ENCODE peak calls at places on chromosomes 13 and 19, in five cellular contexts. F, C, A, N and J are unnamed samples.

GRCh38 chr19:29578349-29578748 is 27.7 kb upstream of the POP4 start:
- DNase-seq in N (no peak), F (no peak), A (no peak), C (no peak), J (no peak)

GRCh38 chr19:43624933-43625332 is 5.5 kb upstream of the ZNF428 start:
- DNase-seq in N (peak; percentile 68), F (peak; percentile 35), A (no peak), C (peak; percentile 36), J (peak; percentile 85)

GRCh38 chr13:77563110-77563509 is 27.6 kb downstream of the SCEL start:
- DNase-seq in F (no peak), N (no peak), C (no peak), A (no peak), J (no peak)

GRCh38 chr19:11361037-11361770 is 6.0 kb downstream of the PLPPR2 start:
- DNase-seq in F (peak; percentile 65), N (peak; percentile 66), A (no peak), C (no peak), J (peak; percentile 98)

GRCh38 chr19:32166238-32166637 is 179.2 kb upstream of the ZNF507 start:
- DNase-seq in C (no peak), A (peak; percentile 23), N (no peak), F (no peak), J (no peak)

GRCh38 chr13:96490590-96490989 is 400.7 kb downstream of the HS6ST3 start:
- DNase-seq in F (no peak), N (no peak), C (no peak), A (no peak), J (no peak)

GRCh38 chr19:35755550-35756371 is 1.1 kb downstream of the HSPB6 start:
- DNase-seq in A (peak; percentile 42), N (peak; percentile 97), C (peak; percentile 90), F (no peak), J (peak; percentile 73)

GRCh38 chr13:114286808-114287207 is 5.4 kb downstream of the UPF3A start:
- DNase-seq in A (no peak), C (no peak), F (no peak), N (no peak), J (no peak)

GRCh38 chr13:89066868-89067466 is 1395.8 kb downstream of the SLITRK5 start:
- DNase-seq in C (no peak), N (no peak), F (peak; percentile 24), A (no peak), J (peak; percentile 39)

GRCh38 chr13:80386592-80386991 is 45.7 kb upstream of the SPRY2 start:
- DNase-seq in A (no peak), C (no peak), N (no peak), F (peak; percentile 25), J (no peak)

GRCh38 chr13:52925221-52925620 is 76.8 kb upstream of the PCDH8 start:
- DNase-seq in A (no peak), N (peak; percentile 52), F (no peak), C (peak; percentile 35), J (no peak)

GRCh38 chr19:532578-533484 is 1.3 kb downstream of the CDC34 start:
- DNase-seq in C (peak; percentile 86), A (no peak), N (peak; percentile 93), F (peak; percentile 73), J (peak; percentile 73)

GRCh38 chr13:43132911-43133310 is 109.5 kb downstream of the DNAJC15 start:
- DNase-seq in C (no peak), N (no peak), F (no peak), A (no peak), J (no peak)

GRCh38 chr13:48370815-48371214 is 42.1 kb downstream of the LPAR6 start:
- DNase-seq in C (no peak), N (no peak), A (no peak), F (no peak), J (no peak)

GRCh38 chr13:99959127-99959529 is 12.4 kb downstream of the ZIC5 start:
- DNase-seq in N (no peak), C (no peak), F (no peak), A (no peak), J (no peak)

GRCh38 chr13:57629821-57630235 is 1.7 kb upstream of the PCDH17 start:
- DNase-seq in F (peak; percentile 80), C (peak; percentile 91), A (no peak), N (peak; percentile 82), J (peak; percentile 40)

GRCh38 chr19:52669586-52669985 is 31.4 kb upstream of the ZNF83 start:
- DNase-seq in A (no peak), F (no peak), N (no peak), C (no peak), J (no peak)

GRCh38 chr19:13849277-13849676 is 27.7 kb upstream of the NANOS3 start:
- DNase-seq in A (no peak), C (no peak), N (no peak), F (peak; percentile 33), J (peak; percentile 36)
- H3K4me3 ChIP-seq in A (no peak overlapping the region), C (no peak overlapping the region), N (no peak overlapping the region), F (no peak overlapping the region), J (no peak overlapping the region)

DNA sequence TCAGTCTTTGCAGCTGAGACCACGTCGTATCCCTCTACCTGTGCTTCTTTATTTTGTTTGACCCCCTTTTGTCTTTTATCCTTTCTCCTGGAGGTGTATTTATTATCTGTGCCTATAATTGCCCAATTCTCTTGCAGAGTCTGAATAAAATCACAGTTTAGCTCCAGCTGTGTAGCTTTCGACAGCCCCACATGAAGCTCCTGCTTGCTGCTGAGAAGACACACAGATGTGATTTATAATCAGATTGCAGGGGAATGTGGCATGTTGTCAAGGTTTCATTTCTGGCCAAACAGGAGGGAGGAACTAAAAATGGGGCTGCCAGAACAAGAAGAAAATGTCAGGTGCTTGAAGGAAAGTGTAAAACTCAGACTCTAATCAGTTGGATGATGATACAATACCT is 22.7 kb downstream of the CCNA1 start:
- DNase-seq in N (no peak), F (no peak), C (no peak), A (no peak), J (no peak)
- H3K4me1 ChIP-seq in N (no peaks in the 10 kb centered on the region), F (no peaks in the 10 kb centered on the region), C (no peaks in the 10 kb centered on the region), A (no peaks in the 10 kb centered on the region), J (no peaks in the 10 kb centered on the region)

DNA sequence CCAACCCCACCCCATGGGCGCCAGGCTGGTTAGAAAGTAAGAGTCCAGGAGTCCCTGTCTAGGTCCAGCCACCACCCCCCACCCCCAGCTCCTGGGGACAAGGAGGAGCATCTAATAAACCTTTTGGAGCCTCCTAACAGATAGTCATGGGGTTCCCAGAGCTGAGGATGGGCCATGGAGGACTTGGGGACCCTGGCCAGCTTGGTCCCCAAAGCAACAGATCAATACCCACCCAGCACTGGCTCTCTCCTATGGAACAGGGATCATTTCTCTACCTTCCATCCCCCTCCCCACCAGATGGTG is 9.4 kb downstream of the NR2F6 start:
- DNase-seq in N (no peak), C (no peak), A (no peak), F (no peak), J (peak; percentile 68)
- H3K4me3 ChIP-seq in N (no peak overlapping the region), C (peak overlapping the region; percentile 72), A (no peak overlapping the region), F (no peak overlapping the region), J (no peak overlapping the region)

GRCh38 chr19:50434525-50434924 is 1.8 kb downstream of the MYBPC2 start:
- DNase-seq in F (no peak), C (no peak), N (peak; percentile 81), A (no peak), J (no peak)
- H3K4me1 ChIP-seq in F (no peaks in the 10 kb centered on the region), C (peaks cover 19% of the 10 kb centered on the region), N (peaks cover 13% of the 10 kb centered on the region), A (peaks cover 4% of the 10 kb centered on the region), J (no peaks in the 10 kb centered on the region)

DNA sequence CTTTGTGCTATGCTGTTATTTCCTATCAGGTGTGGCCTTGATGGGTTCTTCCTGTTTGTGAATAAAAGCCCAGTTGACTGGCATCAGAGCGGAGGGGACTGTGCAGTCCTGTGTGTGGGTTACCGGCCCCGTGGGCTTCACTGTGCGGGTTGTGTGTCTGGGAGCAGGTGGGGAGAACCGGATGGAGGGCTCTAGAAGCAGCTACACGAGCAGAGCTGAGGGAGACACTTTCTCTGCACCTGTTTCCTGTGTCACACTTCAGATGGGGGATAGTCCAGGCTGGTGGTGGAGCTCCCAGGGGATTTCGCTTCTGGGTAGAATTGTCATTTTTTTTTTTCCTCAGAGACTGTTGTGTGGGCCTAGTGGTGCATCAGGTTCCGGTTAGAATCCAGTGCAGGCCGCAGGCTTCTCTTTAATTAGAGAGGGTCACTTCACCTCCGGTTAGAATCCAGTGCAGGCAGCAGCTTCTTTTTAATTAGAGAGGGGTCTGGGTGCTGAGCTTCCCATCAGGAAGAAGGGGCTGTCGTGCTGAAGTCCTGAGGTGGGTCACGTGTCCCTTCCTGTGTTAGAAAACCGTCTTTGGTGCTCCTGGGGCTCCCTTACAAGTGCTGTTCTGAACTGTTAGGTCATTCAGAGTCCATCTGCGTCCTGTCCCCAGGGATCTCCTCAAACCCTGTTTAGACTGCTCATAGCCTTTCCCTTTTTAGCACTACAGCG is 69.7 kb downstream of the ARHGEF7 start:
- DNase-seq in C (no peak), A (no peak), N (no peak), F (no peak), J (no peak)
- H3K4me3 ChIP-seq in C (peak overlapping the region; percentile 22), A (no peak overlapping the region), N (peak overlapping the region; percentile 1), F (no peak overlapping the region), J (no peak overlapping the region)

DNA sequence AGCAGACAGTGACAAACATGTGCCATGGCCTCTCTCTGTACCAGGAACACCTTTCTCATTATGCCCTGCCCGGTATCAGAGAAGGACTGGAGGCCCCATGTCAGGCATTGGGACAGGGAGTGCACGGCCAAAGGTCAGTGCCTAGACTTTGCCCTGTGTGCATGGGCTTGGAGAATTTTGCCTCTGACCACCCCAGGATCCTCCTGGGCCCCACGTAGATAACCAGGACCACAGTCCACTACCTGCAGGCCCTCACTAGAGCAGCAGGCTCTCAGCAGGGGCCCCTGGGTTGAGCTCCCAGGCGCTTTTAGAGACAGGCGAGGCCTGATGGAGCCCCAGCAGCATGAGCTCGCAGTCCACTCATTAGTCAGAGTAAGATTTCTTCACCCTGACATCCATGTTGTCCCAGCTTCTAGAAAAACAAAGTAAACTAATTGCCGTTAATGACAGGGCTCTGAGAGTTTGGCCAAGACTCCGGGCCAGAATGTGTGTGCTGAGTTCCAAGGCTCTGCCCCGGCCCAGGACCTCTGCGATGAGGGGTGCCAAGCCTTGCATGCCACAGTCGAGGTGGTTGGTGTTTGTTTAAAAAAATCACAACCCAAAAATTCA is 42.7 kb downstream of the CAPN12 start:
- DNase-seq in C (no peak), N (no peak), A (no peak), F (no peak), J (peak; percentile 60)
- H3K4me1 ChIP-seq in C (peaks cover 97% of the 10 kb centered on the region), N (peaks cover 25% of the 10 kb centered on the region), A (peaks cover under 1% of the 10 kb centered on the region), F (no peaks in the 10 kb centered on the region), J (peaks cover 4% of the 10 kb centered on the region)